ENCODE peak calls at places on chromosome 4, in ten cellular contexts. One of them, this sample, is unnamed.

GRCh38 chr4:143653031-143653430 is 47.4 kb downstream of the FREM3 start:
- DNase-seq in left ventricle myocardium inferior: no peak
- DNase-seq in aorta: no peak
- DNase-seq in colonic mucosa: no peak
- DNase-seq in DND-41: no peak
- DNase-seq in A549: no peak
- DNase-seq in Karpas-422: no peak
- DNase-seq in body of pancreas: no peak
- DNase-seq in heart left ventricle: no peak
- DNase-seq in adrenal gland: no peak
- DNase-seq in this sample: no peak

GRCh38 chr4:8830056-8830455 is 41.6 kb downstream of the HMX1 start:
- DNase-seq in Karpas-422: no peak
- DNase-seq in left ventricle myocardium inferior: no peak
- DNase-seq in DND-41: no peak
- DNase-seq in A549: no peak
- DNase-seq in aorta: peak; percentile 57
- DNase-seq in body of pancreas: no peak
- DNase-seq in heart left ventricle: no peak
- DNase-seq in adrenal gland: no peak
- DNase-seq in colonic mucosa: no peak
- DNase-seq in this sample: peak; percentile 30

GRCh38 chr4:98778206-98778605 is 119.8 kb upstream of the TSPAN5 start:
- DNase-seq in DND-41: no peak
- DNase-seq in aorta: no peak
- DNase-seq in Karpas-422: no peak
- DNase-seq in A549: peak; percentile 78
- DNase-seq in heart left ventricle: no peak
- DNase-seq in colonic mucosa: peak; percentile 52
- DNase-seq in adrenal gland: no peak
- DNase-seq in left ventricle myocardium inferior: no peak
- DNase-seq in body of pancreas: no peak
- DNase-seq in this sample: no peak

GRCh38 chr4:94582517-94582916 is 130.8 kb downstream of the PDLIM5 start:
- DNase-seq in DND-41: no peak
- DNase-seq in Karpas-422: no peak
- DNase-seq in colonic mucosa: no peak
- DNase-seq in left ventricle myocardium inferior: no peak
- DNase-seq in body of pancreas: no peak
- DNase-seq in heart left ventricle: no peak
- DNase-seq in A549: no peak
- DNase-seq in aorta: no peak
- DNase-seq in adrenal gland: no peak
- DNase-seq in this sample: no peak

GRCh38 chr4:84418032-84418709 is 80.9 kb downstream of the NKX6-1 start:
- DNase-seq in DND-41: no peak
- DNase-seq in adrenal gland: no peak
- DNase-seq in heart left ventricle: no peak
- DNase-seq in body of pancreas: peak; percentile 42
- DNase-seq in A549: no peak
- DNase-seq in aorta: no peak
- DNase-seq in Karpas-422: no peak
- DNase-seq in left ventricle myocardium inferior: no peak
- DNase-seq in colonic mucosa: peak; percentile 56
- DNase-seq in this sample: no peak

GRCh38 chr4:93710101-93710846 is 118.3 kb upstream of the ATOH1 start:
- DNase-seq in Karpas-422: no peak
- DNase-seq in heart left ventricle: no peak
- DNase-seq in aorta: no peak
- DNase-seq in body of pancreas: no peak
- DNase-seq in colonic mucosa: peak; percentile 17
- DNase-seq in DND-41: no peak
- DNase-seq in A549: peak; percentile 10
- DNase-seq in adrenal gland: peak; percentile 2
- DNase-seq in left ventricle myocardium inferior: no peak
- DNase-seq in this sample: no peak

GRCh38 chr4:186724048-186724860 is 598 bp upstream of the FAT1 start:
- DNase-seq in colonic mucosa: peak; percentile 50
- DNase-seq in left ventricle myocardium inferior: peak; percentile 56
- DNase-seq in aorta: peak; percentile 88
- DNase-seq in Karpas-422: no peak
- DNase-seq in A549: peak; percentile 39
- DNase-seq in heart left ventricle: peak; percentile 63
- DNase-seq in DND-41: no peak
- DNase-seq in body of pancreas: peak; percentile 67
- DNase-seq in adrenal gland: peak; percentile 16
- DNase-seq in this sample: peak; percentile 72

GRCh38 chr4:1684756-1685603 is 867 bp upstream of the FAM53A start:
- DNase-seq in Karpas-422: no peak
- DNase-seq in adrenal gland: no peak
- DNase-seq in body of pancreas: peak; percentile 12
- DNase-seq in left ventricle myocardium inferior: no peak
- DNase-seq in colonic mucosa: peak; percentile 37
- DNase-seq in A549: no peak
- DNase-seq in aorta: no peak
- DNase-seq in heart left ventricle: no peak
- DNase-seq in DND-41: no peak
- DNase-seq in this sample: peak; percentile 65

GRCh38 chr4:3871881-3872833 is 106.0 kb downstream of the ADRA2C start:
- DNase-seq in heart left ventricle: no peak
- DNase-seq in left ventricle myocardium inferior: peak; percentile 9
- DNase-seq in DND-41: no peak
- DNase-seq in colonic mucosa: no peak
- DNase-seq in adrenal gland: no peak
- DNase-seq in A549: peak; percentile 14
- DNase-seq in Karpas-422: no peak
- DNase-seq in body of pancreas: no peak
- DNase-seq in aorta: peak; percentile 73
- DNase-seq in this sample: peak; percentile 60

GRCh38 chr4:137032242-137032641 is 500.1 kb downstream of the PCDH18 start:
- DNase-seq in colonic mucosa: no peak
- DNase-seq in body of pancreas: no peak
- DNase-seq in DND-41: no peak
- DNase-seq in A549: no peak
- DNase-seq in left ventricle myocardium inferior: no peak
- DNase-seq in aorta: no peak
- DNase-seq in heart left ventricle: no peak
- DNase-seq in Karpas-422: no peak
- DNase-seq in adrenal gland: no peak
- DNase-seq in this sample: no peak

GRCh38 chr4:138845051-138845450 is 170.5 kb upstream of the NOCT start:
- DNase-seq in adrenal gland: no peak
- DNase-seq in Karpas-422: no peak
- DNase-seq in aorta: no peak
- DNase-seq in colonic mucosa: no peak
- DNase-seq in heart left ventricle: no peak
- DNase-seq in left ventricle myocardium inferior: no peak
- DNase-seq in DND-41: no peak
- DNase-seq in body of pancreas: no peak
- DNase-seq in A549: no peak
- DNase-seq in this sample: no peak

GRCh38 chr4:120843840-120844527 is 78.5 kb downstream of the PRDM5 start:
- DNase-seq in heart left ventricle: no peak
- DNase-seq in Karpas-422: peak; percentile 79
- DNase-seq in A549: peak; percentile 9
- DNase-seq in colonic mucosa: peak; percentile 62
- DNase-seq in aorta: no peak
- DNase-seq in body of pancreas: peak; percentile 11
- DNase-seq in DND-41: no peak
- DNase-seq in adrenal gland: peak; percentile 11
- DNase-seq in left ventricle myocardium inferior: peak; percentile 16
- DNase-seq in this sample: peak; percentile 72

GRCh38 chr4:70110917-70111316 is 43.1 kb upstream of the PRR27 start:
- DNase-seq in Karpas-422: no peak
- DNase-seq in body of pancreas: no peak
- DNase-seq in left ventricle myocardium inferior: no peak
- DNase-seq in DND-41: no peak
- DNase-seq in heart left ventricle: no peak
- DNase-seq in adrenal gland: no peak
- DNase-seq in A549: no peak
- DNase-seq in aorta: no peak
- DNase-seq in colonic mucosa: no peak
- DNase-seq in this sample: no peak
- H3K27ac ChIP-seq in Karpas-422: no peak overlapping the region
- H3K27ac ChIP-seq in body of pancreas: no peak overlapping the region
- H3K27ac ChIP-seq in left ventricle myocardium inferior: no peak overlapping the region
- H3K27ac ChIP-seq in DND-41: no peak overlapping the region
- H3K27ac ChIP-seq in heart left ventricle: no peak overlapping the region
- H3K27ac ChIP-seq in adrenal gland: no peak overlapping the region
- H3K27ac ChIP-seq in A549: no peak overlapping the region
- H3K27ac ChIP-seq in aorta: no peak overlapping the region
- H3K27ac ChIP-seq in colonic mucosa: no peak overlapping the region
- H3K27ac ChIP-seq in this sample: no peak overlapping the region

DNA sequence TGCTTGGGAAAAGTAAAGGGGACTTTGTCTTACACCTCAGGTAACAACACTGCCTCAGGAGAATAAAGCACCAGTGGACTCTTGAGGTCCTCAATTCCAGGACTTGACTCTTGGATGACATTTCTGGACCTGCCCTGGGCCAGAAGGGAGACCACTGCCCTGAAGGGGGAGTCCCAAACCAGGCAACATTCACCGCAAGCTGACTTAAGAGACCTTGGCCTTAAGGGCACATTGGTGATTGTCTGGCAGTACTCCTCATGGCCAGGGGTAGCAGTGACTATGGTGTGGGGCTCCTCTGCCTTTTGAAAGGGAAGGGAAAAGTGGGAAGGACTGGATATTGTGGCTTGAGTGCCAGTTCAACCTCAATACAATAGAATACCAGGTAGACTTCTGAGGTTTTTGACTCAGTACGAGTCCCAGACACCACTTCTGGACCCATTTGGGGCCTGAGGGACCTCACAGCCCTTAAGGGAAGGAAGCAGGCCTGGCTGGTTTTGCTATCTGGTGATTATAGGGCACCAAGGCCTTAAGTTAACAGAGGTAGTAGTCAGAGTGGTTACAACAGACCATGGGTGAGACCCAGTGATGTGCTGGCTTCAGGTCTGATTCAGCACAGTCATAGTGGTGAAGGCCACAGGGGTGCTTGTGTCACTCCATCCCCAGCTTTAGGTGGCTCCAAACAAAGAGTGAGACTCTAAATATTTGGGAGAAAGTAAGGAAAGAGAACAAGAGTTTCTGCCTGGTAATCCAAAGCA is 121.2 kb upstream of the TET2 start:
- DNase-seq in heart left ventricle: no peak
- DNase-seq in DND-41: no peak
- DNase-seq in left ventricle myocardium inferior: no peak
- DNase-seq in adrenal gland: no peak
- DNase-seq in Karpas-422: no peak
- DNase-seq in body of pancreas: no peak
- DNase-seq in aorta: no peak
- DNase-seq in colonic mucosa: no peak
- DNase-seq in A549: no peak
- DNase-seq in this sample: no peak
- H3K4me1 ChIP-seq in heart left ventricle: no peaks in the 10 kb centered on the region
- H3K4me1 ChIP-seq in DND-41: no peaks in the 10 kb centered on the region
- H3K4me1 ChIP-seq in left ventricle myocardium inferior: no peaks in the 10 kb centered on the region
- H3K4me1 ChIP-seq in adrenal gland: no peaks in the 10 kb centered on the region
- H3K4me1 ChIP-seq in Karpas-422: no peaks in the 10 kb centered on the region
- H3K4me1 ChIP-seq in body of pancreas: no peaks in the 10 kb centered on the region
- H3K4me1 ChIP-seq in aorta: no peaks in the 10 kb centered on the region
- H3K4me1 ChIP-seq in colonic mucosa: no peaks in the 10 kb centered on the region
- H3K4me1 ChIP-seq in A549: no peaks in the 10 kb centered on the region
- H3K4me1 ChIP-seq in this sample: no peaks in the 10 kb centered on the region

DNA sequence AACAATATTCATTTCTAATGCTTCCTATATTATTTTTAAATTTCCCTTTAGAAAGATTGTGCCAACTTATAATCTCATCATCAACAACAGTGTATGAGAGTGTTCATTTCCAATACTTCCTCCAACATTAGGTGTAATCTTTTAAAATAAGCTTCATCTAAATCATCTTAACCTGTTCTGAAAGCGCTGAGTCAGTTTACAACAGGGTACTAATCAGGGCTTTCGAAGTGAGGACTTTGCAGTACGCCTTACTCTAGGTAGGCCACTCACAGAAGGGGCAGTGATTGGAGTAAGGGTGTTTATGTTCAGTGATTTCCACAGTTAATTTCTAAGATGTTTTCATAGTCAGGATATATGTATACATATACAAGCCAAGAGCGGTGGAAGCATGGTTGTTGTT is 87.9 kb downstream of the FRAS1 start:
- DNase-seq in DND-41: no peak
- DNase-seq in A549: no peak
- DNase-seq in body of pancreas: no peak
- DNase-seq in aorta: no peak
- DNase-seq in Karpas-422: no peak
- DNase-seq in left ventricle myocardium inferior: no peak
- DNase-seq in heart left ventricle: no peak
- DNase-seq in colonic mucosa: no peak
- DNase-seq in adrenal gland: no peak
- DNase-seq in this sample: no peak
- H3K4me3 ChIP-seq in DND-41: no peak overlapping the region
- H3K4me3 ChIP-seq in A549: no peak overlapping the region
- H3K4me3 ChIP-seq in body of pancreas: no peak overlapping the region
- H3K4me3 ChIP-seq in aorta: no peak overlapping the region
- H3K4me3 ChIP-seq in Karpas-422: no peak overlapping the region
- H3K4me3 ChIP-seq in left ventricle myocardium inferior: no peak overlapping the region
- H3K4me3 ChIP-seq in heart left ventricle: no peak overlapping the region
- H3K4me3 ChIP-seq in colonic mucosa: no peak overlapping the region
- H3K4me3 ChIP-seq in adrenal gland: no peak overlapping the region
- H3K4me3 ChIP-seq in this sample: no peak overlapping the region

GRCh38 chr4:76594152-76594551 is 159.1 kb downstream of the SHROOM3 start:
- DNase-seq in body of pancreas: no peak
- DNase-seq in DND-41: no peak
- DNase-seq in colonic mucosa: peak; percentile 58
- DNase-seq in Karpas-422: no peak
- DNase-seq in adrenal gland: no peak
- DNase-seq in heart left ventricle: no peak
- DNase-seq in left ventricle myocardium inferior: no peak
- DNase-seq in A549: no peak
- DNase-seq in aorta: no peak
- DNase-seq in this sample: no peak

GRCh38 chr4:76595435-76595834 is 160.4 kb downstream of the SHROOM3 start:
- DNase-seq in body of pancreas: no peak
- DNase-seq in DND-41: no peak
- DNase-seq in heart left ventricle: no peak
- DNase-seq in left ventricle myocardium inferior: no peak
- DNase-seq in Karpas-422: no peak
- DNase-seq in colonic mucosa: no peak
- DNase-seq in A549: no peak
- DNase-seq in aorta: no peak
- DNase-seq in adrenal gland: no peak
- DNase-seq in this sample: no peak

GRCh38 chr4:76597423-76597979 is 162.5 kb downstream of the SHROOM3 start:
- DNase-seq in adrenal gland: no peak
- DNase-seq in A549: no peak
- DNase-seq in left ventricle myocardium inferior: no peak
- DNase-seq in Karpas-422: no peak
- DNase-seq in DND-41: no peak
- DNase-seq in colonic mucosa: no peak
- DNase-seq in heart left ventricle: no peak
- DNase-seq in body of pancreas: no peak
- DNase-seq in aorta: no peak
- DNase-seq in this sample: no peak

GRCh38 chr4:76600447-76600846 is 165.4 kb downstream of the SHROOM3 start:
- DNase-seq in body of pancreas: peak; percentile 44
- DNase-seq in A549: no peak
- DNase-seq in colonic mucosa: peak; percentile 73
- DNase-seq in heart left ventricle: no peak
- DNase-seq in adrenal gland: no peak
- DNase-seq in DND-41: no peak
- DNase-seq in left ventricle myocardium inferior: no peak
- DNase-seq in Karpas-422: no peak
- DNase-seq in aorta: no peak
- DNase-seq in this sample: no peak

GRCh38 chr4:76596713-76597112 is 161.7 kb downstream of the SHROOM3 start:
- DNase-seq in left ventricle myocardium inferior: no peak
- DNase-seq in colonic mucosa: peak; percentile 44
- DNase-seq in Karpas-422: no peak
- DNase-seq in A549: no peak
- DNase-seq in DND-41: no peak
- DNase-seq in adrenal gland: no peak
- DNase-seq in body of pancreas: no peak
- DNase-seq in heart left ventricle: no peak
- DNase-seq in aorta: no peak
- DNase-seq in this sample: no peak
- H3K27ac ChIP-seq in left ventricle myocardium inferior: peak overlapping the region; percentile 42
- H3K27ac ChIP-seq in colonic mucosa: no peak overlapping the region
- H3K27ac ChIP-seq in Karpas-422: no peak overlapping the region
- H3K27ac ChIP-seq in A549: no peak overlapping the region
- H3K27ac ChIP-seq in DND-41: no peak overlapping the region
- H3K27ac ChIP-seq in adrenal gland: no peak overlapping the region
- H3K27ac ChIP-seq in body of pancreas: no peak overlapping the region
- H3K27ac ChIP-seq in heart left ventricle: no peak overlapping the region
- H3K27ac ChIP-seq in aorta: peak overlapping the region; percentile 26
- H3K27ac ChIP-seq in this sample: peak overlapping the region; percentile 31